ENCODE peak calls at places on chromosomes 4 and X, in four cellular contexts. C is WTC11, V is K562, X is GM12878. H is an unnamed sample.

GRCh38 chrX:19746919-19747671 is 140.3 kb downstream of the SH3KBP1 start:
- DNase-seq in X (no peak), V (no peak), C (no peak), H (no peak)

GRCh38 chr4:88008624-88009235 is 1.3 kb downstream of the PKD2 start:
- DNase-seq in X (no peak), V (no peak), C (no peak), H (peak)

GRCh38 chr4:138007572-138007971 is 234.6 kb downstream of the SLC7A11 start:
- DNase-seq in X (no peak), V (peak), C (no peak), H (no peak)

GRCh38 chr4:47933798-47934197 is 19.4 kb upstream of the NFXL1 start:
- DNase-seq in X (no peak), V (peak), C (no peak), H (peak)

GRCh38 chr4:16833722-16834121 is 64.7 kb downstream of the LDB2 start:
- DNase-seq in V (no peak), X (no peak), C (no peak), H (no peak)

GRCh38 chr4:179804440-179804839 is 2362.2 kb upstream of the AGA start:
- DNase-seq in X (no peak), C (no peak), V (no peak), H (no peak)

GRCh38 chr4:36278789-36279188 is 2.6 kb upstream of the DTHD1 start:
- DNase-seq in C (no peak), V (no peak), X (no peak), H (no peak)

GRCh38 chr4:39637572-39638357 is 900 bp downstream of the SMIM14 start:
- DNase-seq in C (peak), V (peak), X (no peak), H (peak)

GRCh38 chr4:187215438-187215837 is 491.8 kb upstream of the FAT1 start:
- DNase-seq in V (no peak), X (no peak), C (no peak), H (no peak)

GRCh38 chr4:17232575-17233253 is 279.2 kb downstream of the QDPR start:
- DNase-seq in X (no peak), V (no peak), C (no peak), H (no peak)

GRCh38 chr4:29717658-29718057 is 1002.5 kb upstream of the PCDH7 start:
- DNase-seq in V (no peak), C (no peak), X (no peak), H (no peak)

GRCh38 chr4:100340534-100341364 is 150.5 kb upstream of the DDIT4L start:
- DNase-seq in V (no peak), C (no peak), X (no peak), H (no peak)

GRCh38 chrX:24761306-24761705 is 67.6 kb downstream of the POLA1 start:
- DNase-seq in X (no peak), V (no peak), C (no peak), H (no peak)

GRCh38 chr4:104491396-104491821 is 3.3 kb downstream of the CXXC4 start:
- DNase-seq in C (peak), X (no peak), V (peak), H (peak)

GRCh38 chrX:42119076-42119475 is 195.7 kb upstream of the CASK start:
- DNase-seq in C (no peak), V (no peak), X (no peak), H (peak)

GRCh38 chrX:151416521-151417048 is 19.6 kb downstream of the VMA21 start:
- DNase-seq in X (no peak), V (no peak), C (no peak), H (no peak)

GRCh38 chr4:131091896-131092295 is 1995.9 kb downstream of the C4orf33 start:
- DNase-seq in C (no peak), X (no peak), V (no peak), H (peak)

GRCh38 chr4:44629280-44629866 is 22.1 kb downstream of the YIPF7 start:
- DNase-seq in V (peak), X (peak), C (peak), H (peak)

GRCh38 chrX:37509349-37509748 is 62.1 kb upstream of the LANCL3 start:
- DNase-seq in X (no peak), V (no peak), C (no peak), H (no peak)

GRCh38 chrX:44072631-44073030 is 99.4 kb upstream of the NDP start:
- DNase-seq in C (no peak), V (no peak), X (no peak), H (no peak)

GRCh38 chrX:19174401-19175025 is 52.2 kb upstream of the ADGRG2 start:
- DNase-seq in C (no peak), V (no peak), X (no peak), H (peak)

GRCh38 chr4:86891785-86892638 is at the start of gene C4orf36:
- DNase-seq in C (peak), V (peak), X (no peak), H (peak)

GRCh38 chrX:45404206-45404605 is 203.5 kb upstream of the DIPK2B start:
- DNase-seq in X (no peak), C (no peak), V (no peak), H (no peak)

GRCh38 chr4:105807496-105807895 is 87.8 kb upstream of the NPNT start:
- DNase-seq in C (no peak), V (no peak), X (no peak), H (no peak)

GRCh38 chr4:112616984-112617383 is 19.7 kb downstream of the ZGRF1 start:
- DNase-seq in C (no peak), X (no peak), V (no peak), H (no peak)

GRCh38 chr4:152089564-152089963 is 328.8 kb upstream of the GATB start:
- DNase-seq in V (no peak), C (no peak), X (no peak), H (no peak)
- TF ChIP-seq ESRRA in V (no peak), C (no peak), X (no peak), H (no peak)

DNA sequence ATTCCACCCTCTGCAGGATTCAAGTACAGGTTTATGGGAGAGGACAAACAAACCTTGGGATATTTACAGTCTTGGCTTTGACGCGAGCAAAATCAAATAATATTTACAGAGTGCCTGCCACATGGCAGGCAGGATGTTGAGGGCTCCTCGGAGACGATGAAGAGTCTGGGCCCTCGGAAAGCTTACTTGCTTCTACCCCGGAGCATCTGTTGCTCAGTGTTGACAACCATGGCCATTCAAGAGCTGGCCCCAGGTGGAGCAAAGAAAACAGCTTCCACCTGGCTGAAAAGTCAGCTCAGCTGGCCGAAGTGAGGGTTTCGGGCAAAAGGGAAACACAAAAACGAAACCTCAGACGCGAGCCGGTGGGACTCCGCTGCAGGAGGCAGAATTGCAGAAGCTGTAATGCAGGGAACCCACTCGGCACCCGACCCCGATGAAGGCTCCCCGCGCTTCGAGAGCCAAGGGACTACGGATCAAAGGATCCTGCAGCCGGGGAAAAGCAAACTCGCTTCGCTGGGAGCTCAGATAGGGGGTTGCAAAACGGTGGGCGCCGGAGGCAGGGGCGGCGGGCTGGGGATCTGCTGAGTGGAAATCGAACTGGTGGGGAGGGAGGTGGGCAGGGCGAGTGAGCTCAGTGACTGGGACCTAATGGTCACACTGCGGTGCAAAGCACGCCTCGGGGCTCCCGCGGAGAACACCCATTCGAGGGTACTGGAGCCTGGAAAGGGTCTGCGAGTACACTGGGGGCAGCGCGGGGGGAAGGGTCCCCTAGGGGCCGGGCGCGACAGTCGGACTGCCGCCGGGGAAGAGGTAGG is 777 bp downstream of the ATP8A1 start:
- DNase-seq in X (no peak), C (peak), V (no peak), H (no peak)
- TF ChIP-seq ESRRA in X (no peak), C (no peak), V (no peak), H (no peak)

GRCh38 chrX:141220342-141221008 is 21.8 kb downstream of the SPANXC start:
- DNase-seq in C (no peak), X (no peak), V (no peak), H (peak)
- TF ChIP-seq ESRRA in C (no peak), X (no peak), V (no peak), H (no peak)

GRCh38 chr4:127930175-127930574 is 34.8 kb downstream of the MFSD8 start:
- DNase-seq in C (no peak), X (no peak), V (no peak), H (no peak)
- TF ChIP-seq ESRRA in C (no peak), X (no peak), V (no peak), H (no peak)

GRCh38 chrX:111837226-111837625 is 38.8 kb upstream of the TRPC5OS start:
- DNase-seq in C (no peak), X (no peak), V (no peak), H (no peak)
- TF ChIP-seq ESRRA in C (no peak), X (no peak), V (no peak), H (no peak)

GRCh38 chr4:118801895-118802575 is 33.9 kb downstream of the SEC24D start:
- DNase-seq in X (no peak), C (no peak), V (no peak), H (no peak)
- TF ChIP-seq ESRRA in X (no peak), C (no peak), V (no peak), H (no peak)